ENCODE peak calls at places on chromosomes 1 and 21, in nine cellular contexts. G is psoas muscle; E is progenitor cell of endocrine pancreas; Y is heart left ventricle; D is adrenal gland; M is CD8-positive, alpha-beta T cell; T is B cell; C is lower lobe of right lung; N is left lung. I is an unnamed sample.

GRCh38 chr1:23719162-23719820 is 24.0 kb upstream of the ELOA start:
- DNase-seq in G (peak; percentile 79), E (no peak), Y (no peak), D (peak; percentile 40), M (no peak), T (no peak), C (no peak), N (no peak), I (no peak)

GRCh38 chr1:154418062-154418897 is 13.1 kb downstream of the IL6R start:
- DNase-seq in G (peak; percentile 90), E (no peak), Y (no peak), D (peak; percentile 83), M (no peak), T (no peak), C (peak; percentile 86), N (peak; percentile 84), I (no peak)

GRCh38 chr21:33258475-33258874 is 7.7 kb upstream of the IL10RB start:
- DNase-seq in G (no peak), E (no peak), Y (no peak), D (no peak), M (no peak), T (no peak), C (no peak), N (no peak), I (no peak)

GRCh38 chr21:42695324-42696025 is 42.1 kb downstream of the PDE9A start:
- DNase-seq in G (no peak), E (no peak), Y (no peak), D (peak; percentile 60), M (no peak), T (no peak), C (no peak), N (no peak), I (no peak)

GRCh38 chr1:44810101-44810761 is 1.9 kb downstream of the BTBD19 start:
- DNase-seq in G (peak; percentile 80), E (no peak), Y (no peak), D (peak; percentile 89), M (no peak), T (peak; percentile 64), C (peak; percentile 87), N (peak; percentile 79), I (peak; percentile 80)

GRCh38 chr1:114455102-114455785 is 55.8 kb downstream of the TRIM33 start:
- DNase-seq in G (no peak), E (no peak), Y (no peak), D (no peak), M (no peak), T (no peak), C (no peak), N (no peak), I (no peak)

GRCh38 chr1:173424786-173425407 is 52.2 kb upstream of the PRDX6 start:
- DNase-seq in G (no peak), E (no peak), Y (no peak), D (no peak), M (no peak), T (no peak), C (no peak), N (no peak), I (no peak)

GRCh38 chr1:39141925-39142324 is 62.6 kb upstream of the MACF1 start:
- DNase-seq in G (no peak), E (no peak), Y (no peak), D (no peak), M (no peak), T (no peak), C (no peak), N (no peak), I (no peak)

GRCh38 chr1:226185153-226186036 is 1.1 kb downstream of the ACBD3 start:
- DNase-seq in G (no peak), E (no peak), Y (no peak), D (no peak), M (no peak), T (no peak), C (no peak), N (no peak), I (no peak)

GRCh38 chr1:184743062-184743756 is 11.4 kb downstream of the EDEM3 start:
- DNase-seq in G (no peak), E (no peak), Y (no peak), D (no peak), M (no peak), T (no peak), C (no peak), N (no peak), I (no peak)

DNA sequence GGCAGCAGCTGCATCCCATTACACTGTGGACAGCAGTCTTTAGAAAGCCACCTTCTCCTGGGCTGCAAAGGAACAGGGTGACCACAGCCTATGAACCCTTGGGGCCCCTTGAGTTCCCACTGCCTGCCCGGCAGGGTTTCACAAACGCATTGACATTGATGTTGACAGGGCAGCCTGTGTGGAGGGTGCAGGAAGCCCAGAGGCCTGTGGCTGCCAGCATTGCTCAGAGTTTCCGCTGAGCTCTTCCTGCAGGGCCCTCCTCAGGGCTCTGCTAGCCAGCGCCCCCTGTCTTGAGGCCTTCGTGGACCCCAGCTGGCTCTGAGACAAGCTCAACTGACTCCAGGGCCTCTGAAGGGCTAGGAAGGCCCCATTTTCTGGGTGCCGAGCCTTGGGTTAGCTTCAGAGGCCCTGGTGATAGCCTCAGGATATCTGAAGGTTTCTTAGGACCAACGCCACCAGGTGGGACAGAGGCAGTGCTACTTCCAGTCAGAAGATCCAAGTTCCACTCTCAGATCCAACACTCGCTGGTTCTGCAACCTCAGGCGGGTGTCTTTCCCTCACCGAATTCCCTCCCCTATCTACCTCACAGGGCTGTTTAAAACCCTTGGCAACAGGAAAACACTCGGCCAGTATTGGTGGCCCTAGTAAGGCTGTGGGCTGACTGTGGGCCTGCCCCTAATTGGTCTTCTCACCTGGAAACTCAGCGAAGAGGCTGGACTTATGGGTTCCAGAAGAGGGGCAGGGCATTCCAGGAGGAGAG is 27.2 kb upstream of the EPS8L3 start:
- DNase-seq in G (peak; percentile 68), E (no peak), Y (peak; percentile 68), D (peak; percentile 29), M (peak; percentile 72), T (peak; percentile 54), C (peak; percentile 74), N (peak; percentile 77), I (peak; percentile 91)
- TF ChIP-seq CTCF in G (peak; percentile 37), E (peak; percentile 7), Y (peak; percentile 32), D (no peak), M (peak; percentile 54), T (peak; percentile 14), C (peak; percentile 55), N (peak; percentile 23), I (peak; percentile 74)

GRCh38 chr1:212244441-212244840 is 40.8 kb upstream of the PPP2R5A start:
- DNase-seq in G (no peak), E (no peak), Y (no peak), D (no peak), M (no peak), T (no peak), C (no peak), N (no peak), I (no peak)

GRCh38 chr1:212247987-212248386 is 37.2 kb upstream of the PPP2R5A start:
- DNase-seq in G (no peak), E (no peak), Y (no peak), D (no peak), M (no peak), T (no peak), C (no peak), N (no peak), I (no peak)

GRCh38 chr1:212242288-212242984 is 42.8 kb upstream of the PPP2R5A start:
- DNase-seq in G (no peak), E (no peak), Y (peak; percentile 25), D (no peak), M (no peak), T (no peak), C (no peak), N (no peak), I (no peak)

GRCh38 chr1:212242985-212243308 is 42.3 kb upstream of the PPP2R5A start:
- DNase-seq in G (no peak), E (no peak), Y (no peak), D (no peak), M (no peak), T (no peak), C (no peak), N (no peak), I (no peak)

DNA sequence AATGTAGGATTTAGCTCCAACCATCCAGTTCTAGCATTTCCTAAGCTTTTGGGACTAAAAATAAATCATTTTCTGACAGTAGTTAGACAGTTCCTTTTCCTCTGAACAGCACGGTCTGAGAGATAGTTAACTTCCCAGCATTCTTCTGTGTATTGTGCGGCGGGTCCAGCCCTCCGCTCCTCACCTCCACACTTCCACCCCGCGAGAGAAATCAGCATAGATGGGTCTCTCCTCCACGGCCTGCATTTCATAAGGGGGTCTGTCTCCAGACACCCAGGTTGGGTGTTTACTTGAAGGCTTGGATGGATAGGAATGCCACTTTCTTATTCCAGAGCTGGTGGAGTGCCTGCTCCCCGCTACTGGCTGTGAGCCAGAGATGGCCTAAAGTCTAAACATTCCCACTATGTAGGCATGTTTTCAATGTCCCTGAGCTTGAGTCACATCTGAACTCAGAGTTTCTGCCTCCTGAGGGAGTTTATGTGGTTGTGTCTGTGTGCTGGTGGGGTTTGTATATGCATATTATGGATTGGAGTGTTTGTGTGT is 38.0 kb upstream of the PPP2R5A start:
- DNase-seq in G (no peak), E (no peak), Y (no peak), D (peak; percentile 29), M (no peak), T (no peak), C (no peak), N (no peak), I (no peak)
- TF ChIP-seq CTCF in G (no peak), E (no peak), Y (no peak), D (no peak), M (no peak), T (no peak), C (no peak), N (no peak), I (no peak)

GRCh38 chr1:26169669-26170471 is at the start of gene ZNF593:
- DNase-seq in G (peak; percentile 97), E (peak; percentile 89), Y (peak; percentile 93), D (peak; percentile 93), M (peak; percentile 75), T (peak; percentile 99), C (peak; percentile 96), N (peak; percentile 94), I (peak; percentile 94)
- TF ChIP-seq CTCF in G (peak; percentile 90), E (peak; percentile 88), Y (peak; percentile 87), D (peak; percentile 75), M (peak; percentile 74), T (peak; percentile 79), C (peak; percentile 89), N (peak; percentile 91), I (peak; percentile 90)

GRCh38 chr21:35048706-35049617 is at the start of gene RUNX1:
- DNase-seq in G (peak; percentile 59), E (no peak), Y (peak; percentile 45), D (peak; percentile 47), M (peak; percentile 63), T (peak; percentile 70), C (peak; percentile 77), N (peak; percentile 70), I (peak; percentile 91)
- TF ChIP-seq CTCF in G (no peak), E (no peak), Y (no peak), D (no peak), M (peak; percentile 17), T (no peak), C (no peak), N (no peak), I (no peak)

I was measured in CD14-positive monocyte.